ENCODE peak calls at places on chromosomes 16 and 17, in eight cellular contexts. T is kidney, X is ascending aorta, N is psoas muscle, C is pancreas, L is tibial nerve, W is body of pancreas, J is upper lobe of right lung. Y is an unnamed sample.

GRCh38 chr17:45397796-45398195 is 34.9 kb downstream of the ARHGAP27 start:
- DNase-seq in L (no peak), W (no peak), J (no peak), N (no peak), T (no peak), C (no peak), X (no peak), Y (no peak)

GRCh38 chr16:3074860-3075545 is 9.6 kb downstream of the IL32 start:
- DNase-seq in T (peak; percentile 83), L (no peak), C (no peak), N (no peak), X (no peak), W (no peak), J (no peak), Y (peak; percentile 76)

GRCh38 chr17:79028496-79029326 is 4.7 kb downstream of the C1QTNF1 start:
- DNase-seq in W (no peak), T (peak; percentile 59), N (no peak), C (no peak), L (no peak), X (no peak), J (peak; percentile 40), Y (no peak)

GRCh38 chr16:89163297-89163696 is 8.3 kb upstream of the CDH15 start:
- DNase-seq in T (no peak), C (no peak), X (no peak), W (no peak), N (no peak), L (no peak), J (no peak), Y (no peak)

GRCh38 chr17:43661699-43662431 is at the start of gene MEOX1:
- DNase-seq in J (no peak), X (no peak), N (peak; percentile 25), T (no peak), L (no peak), C (no peak), W (no peak), Y (peak; percentile 33)

GRCh38 chr17:31524926-31525800 is 133.7 kb downstream of the RAB11FIP4 start:
- DNase-seq in X (no peak), W (peak; percentile 89), L (peak; percentile 94), J (peak; percentile 93), T (peak; percentile 93), N (peak; percentile 88), C (peak; percentile 79), Y (peak; percentile 68)

GRCh38 chr17:61127960-61128359 is 271.7 kb upstream of the TBX2 start:
- DNase-seq in W (no peak), N (no peak), X (no peak), T (no peak), L (no peak), J (no peak), C (no peak), Y (no peak)

GRCh38 chr16:88803264-88803987 is at the start of gene CDT1:
- DNase-seq in C (peak; percentile 67), X (no peak), W (peak; percentile 89), N (peak; percentile 81), L (peak; percentile 53), T (peak; percentile 95), J (peak; percentile 93), Y (peak; percentile 91)

GRCh38 chr16:72950669-72951068 is 97.3 kb downstream of the ZFHX3 start:
- DNase-seq in J (no peak), X (no peak), C (no peak), L (no peak), T (no peak), W (no peak), N (no peak), Y (no peak)

GRCh38 chr16:84876873-84877606 is 57.3 kb downstream of the CRISPLD2 start:
- DNase-seq in W (no peak), T (no peak), L (no peak), X (no peak), J (no peak), C (no peak), N (no peak), Y (no peak)

GRCh38 chr17:45745843-45746494 is 38.2 kb upstream of the CRHR1 start:
- DNase-seq in C (no peak), L (no peak), T (peak; percentile 35), X (no peak), J (no peak), W (no peak), N (no peak), Y (no peak)

GRCh38 chr17:82272495-82273326 is 789 bp downstream of the CSNK1D start:
- DNase-seq in X (no peak), L (peak; percentile 41), T (peak; percentile 90), C (peak; percentile 67), J (peak; percentile 81), N (peak; percentile 51), W (peak; percentile 47), Y (peak; percentile 42)

GRCh38 chr16:8673611-8674412 is 605 bp upstream of the ABAT start:
- DNase-seq in C (no peak), W (no peak), N (no peak), J (no peak), T (no peak), X (no peak), L (no peak), Y (no peak)

GRCh38 chr16:60203525-60204124 is 1469.5 kb upstream of the GOT2 start:
- DNase-seq in J (no peak), N (no peak), L (no peak), C (no peak), T (no peak), W (no peak), X (no peak), Y (no peak)

GRCh38 chr17:4480929-4481898 is 17.5 kb upstream of the SPNS2 start:
- DNase-seq in W (no peak), J (no peak), T (peak; percentile 62), X (no peak), N (no peak), L (no peak), C (no peak), Y (no peak)

GRCh38 chr16:89001117-89002027 is 24.4 kb upstream of the CBFA2T3 start:
- DNase-seq in T (peak; percentile 64), N (no peak), L (no peak), J (no peak), X (no peak), W (no peak), C (no peak), Y (no peak)

GRCh38 chr17:72927146-72927545 is 165.3 kb downstream of the SLC39A11 start:
- DNase-seq in N (no peak), W (no peak), L (no peak), X (no peak), C (no peak), T (no peak), J (no peak), Y (no peak)

GRCh38 chr17:51064061-51064735 is 56.5 kb downstream of the SPAG9 start:
- DNase-seq in J (no peak), T (no peak), N (no peak), W (no peak), L (no peak), X (no peak), C (no peak), Y (no peak)

GRCh38 chr16:24635900-24636610 is 93.4 kb upstream of the TNRC6A start:
- DNase-seq in L (peak; percentile 84), W (peak; percentile 82), J (peak; percentile 76), N (peak; percentile 76), X (no peak), C (peak; percentile 63), T (peak; percentile 95), Y (no peak)

GRCh38 chr17:41602524-41602923 is 10.0 kb downstream of the KRT16 start:
- DNase-seq in J (no peak), X (no peak), W (no peak), N (no peak), L (no peak), C (no peak), T (no peak), Y (no peak)

DNA sequence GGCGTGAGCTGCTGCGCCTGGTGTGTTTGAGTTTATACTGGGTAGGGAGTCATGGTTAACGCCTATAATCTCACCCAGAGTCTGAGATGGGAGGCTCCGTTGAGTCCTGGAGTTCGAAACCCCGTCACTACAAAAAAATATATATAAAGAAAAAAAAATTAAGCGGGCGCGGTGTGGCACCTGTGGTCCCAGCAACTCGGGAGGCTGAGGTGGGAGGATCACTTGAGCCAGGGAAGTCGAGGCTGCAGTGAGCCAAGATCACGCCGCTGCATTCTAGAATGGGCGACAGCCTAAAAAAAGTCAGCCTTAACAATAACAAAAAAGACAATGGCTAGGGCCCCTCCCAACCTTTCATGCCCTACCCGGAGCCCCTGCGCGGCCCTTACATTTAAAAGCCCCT is 17.2 kb upstream of the PRR14 start:
- DNase-seq in W (no peak), L (no peak), J (no peak), X (no peak), N (no peak), T (no peak), C (no peak), Y (no peak)
- H3K4me3 ChIP-seq in W (no peak overlapping the region), L (peak overlapping the region; percentile 66), J (peak overlapping the region; percentile 77), X (peak overlapping the region; percentile 64), N (peak overlapping the region; percentile 81), T (peak overlapping the region; percentile 75), C (peak overlapping the region; percentile 12), Y (peak overlapping the region; percentile 76)

GRCh38 chr16:850668-851067 is 50.1 kb upstream of the GNG13 start:
- DNase-seq in N (no peak), L (no peak), C (no peak), T (peak; percentile 33), X (no peak), W (no peak), J (no peak), Y (no peak)
- H3K36me3 ChIP-seq in N (no peaks in the 10 kb centered on the region), L (peaks cover 20% of the 10 kb centered on the region), C (no peaks in the 10 kb centered on the region), T (no peaks in the 10 kb centered on the region), X (no peaks in the 10 kb centered on the region), W (no peaks in the 10 kb centered on the region), J (no peaks in the 10 kb centered on the region), Y (no peaks in the 10 kb centered on the region)

DNA sequence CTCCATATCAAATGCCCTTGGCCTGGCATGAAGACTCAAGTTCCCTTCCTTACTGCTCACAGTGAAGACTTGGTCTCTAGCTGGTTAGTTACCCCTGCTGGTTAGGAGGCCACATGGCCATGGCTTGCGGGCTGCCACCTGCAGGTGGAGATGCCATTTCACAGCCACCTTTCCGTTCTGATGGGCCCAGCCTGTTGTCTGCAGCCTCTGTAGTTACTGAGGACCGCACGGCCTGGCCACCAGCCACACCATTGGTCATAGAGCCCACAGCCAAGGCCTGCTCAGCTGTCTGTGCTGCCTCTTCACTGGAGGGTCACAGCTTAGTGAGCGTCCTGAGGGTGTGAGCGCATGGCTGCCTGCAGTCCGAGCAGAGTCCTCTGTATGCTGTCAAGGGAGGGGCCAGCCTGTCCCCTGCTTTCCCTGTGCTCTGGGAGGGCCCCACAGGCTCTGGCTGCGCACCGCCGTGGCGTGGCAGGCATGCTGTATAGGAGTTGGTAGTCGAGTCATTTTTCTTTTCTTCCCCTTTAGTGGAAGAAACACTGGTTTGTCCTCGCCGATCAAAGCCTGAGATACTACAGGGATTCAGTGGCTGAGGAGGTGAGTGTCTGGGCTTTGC is 59.2 kb downstream of the PLD6 start:
- DNase-seq in T (no peak), C (no peak), N (peak; percentile 53), L (no peak), W (no peak), J (no peak), X (no peak), Y (no peak)
- TF ChIP-seq CTCF in T (no peak), C (no peak), N (peak; percentile 38), L (no peak), W (peak; percentile 46), J (peak; percentile 17), X (no peak), Y (peak; percentile 19)

DNA sequence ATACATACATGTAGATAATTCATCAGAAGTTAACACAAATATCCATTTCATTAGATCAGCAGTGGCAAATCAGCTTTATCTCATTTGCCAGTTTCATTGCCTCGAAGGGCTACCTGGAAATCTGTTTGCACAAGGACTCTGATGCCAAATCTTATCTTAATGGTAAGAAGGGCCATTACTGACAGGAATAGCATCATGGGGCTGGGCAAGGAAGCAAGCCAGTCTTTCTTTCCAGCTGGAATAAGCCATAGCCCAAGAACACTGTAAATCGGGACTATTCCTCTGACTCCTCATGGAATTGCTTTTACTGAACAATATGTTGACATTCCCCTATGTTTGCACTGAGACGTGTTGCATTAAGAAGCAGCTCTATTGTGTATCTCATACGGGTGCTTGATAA is 101.4 kb upstream of the CLEC3A start:
- DNase-seq in C (no peak), L (no peak), J (no peak), N (no peak), W (no peak), X (no peak), T (no peak), Y (no peak)
- H3K4me3 ChIP-seq in C (no peak overlapping the region), L (no peak overlapping the region), J (no peak overlapping the region), N (no peak overlapping the region), W (no peak overlapping the region), X (no peak overlapping the region), T (no peak overlapping the region), Y (no peak overlapping the region)